ENCODE peak calls at places on chromosomes 11 and 22, in four cellular contexts. B is GM12891, I is K562, G is GM12878. U is an unnamed sample.

GRCh38 chr11:3052109-3052479 is 5.1 kb downstream of the CARS1 start:
- DNase-seq in B (no peak), I (no peak), G (no peak), U (no peak)

GRCh38 chr11:124863137-124863825 is 2.0 kb upstream of the ROBO3 start:
- DNase-seq in B (no peak), I (no peak), G (no peak), U (no peak)

GRCh38 chr11:63785823-63786222 is 17.2 kb upstream of the ZFTA start:
- DNase-seq in B (no peak), I (no peak), G (no peak), U (no peak)

GRCh38 chr22:26584010-26584409 is 5.9 kb downstream of the TPST2 start:
- DNase-seq in B (no peak), I (no peak), G (no peak), U (no peak)

GRCh38 chr22:49601614-49602321 is 225.9 kb downstream of the BRD1 start:
- DNase-seq in B (no peak), I (no peak), G (no peak), U (no peak)

GRCh38 chr22:23682827-23683355 is 7.9 kb upstream of the RGL4 start:
- DNase-seq in B (no peak), I (no peak), G (no peak), U (no peak)

GRCh38 chr22:26977741-26978140 is 320.4 kb downstream of the MIAT start:
- DNase-seq in B (no peak), I (no peak), G (no peak), U (no peak)

GRCh38 chr22:37990302-37990701 is 5.9 kb upstream of the SOX10 start:
- DNase-seq in B (no peak), I (no peak), G (no peak), U (no peak)

GRCh38 chr11:108654994-108655631 is 9.8 kb upstream of the DDX10 start:
- DNase-seq in B (no peak), I (no peak), G (no peak), U (no peak)

GRCh38 chr11:66728760-66729385 is at the start of gene SPTBN2:
- DNase-seq in B (no peak), I (peak), G (no peak), U (no peak)

GRCh38 chr11:44857490-44857889 is 93.2 kb downstream of the TP53I11 start:
- DNase-seq in B (no peak), I (no peak), G (no peak), U (no peak)

GRCh38 chr11:61688368-61689163 is 8.4 kb downstream of the DAGLA start:
- DNase-seq in B (no peak), I (no peak), G (no peak), U (peak)

GRCh38 chr11:31968774-31969433 is 122.0 kb upstream of the RCN1 start:
- DNase-seq in B (no peak), I (no peak), G (no peak), U (no peak)

GRCh38 chr11:1732421-1733008 is 17.9 kb downstream of the IFITM10 start:
- DNase-seq in B (no peak), I (no peak), G (no peak), U (no peak)

GRCh38 chr11:27913650-27914049 is 194.3 kb downstream of the KIF18A start:
- DNase-seq in B (no peak), I (no peak), G (no peak), U (no peak)

GRCh38 chr11:80617156-80617555 is 1176.3 kb upstream of the TENM4 start:
- DNase-seq in B (no peak), I (no peak), G (no peak), U (no peak)

GRCh38 chr22:39601180-39601535 is 30.6 kb downstream of the CACNA1I start:
- DNase-seq in B (no peak), I (no peak), G (no peak), U (no peak)
- TF ChIP-seq SPI1 in B (no peak), I (no peak), G (no peak), U (no peak)

GRCh38 chr11:59009661-59010060 is 70.4 kb downstream of the GLYATL1 start:
- DNase-seq in B (no peak), I (no peak), G (no peak), U (peak)

GRCh38 chr11:59010693-59011092 is 71.4 kb downstream of the GLYATL1 start:
- DNase-seq in B (no peak), I (no peak), G (no peak), U (no peak)

GRCh38 chr11:59012106-59012941 is 73.0 kb downstream of the GLYATL1 start:
- DNase-seq in B (no peak), I (no peak), G (no peak), U (no peak)

GRCh38 chr11:59011672-59012071 is 72.4 kb downstream of the GLYATL1 start:
- DNase-seq in B (no peak), I (no peak), G (no peak), U (no peak)

GRCh38 chr11:59012942-59013256 is 73.2 kb upstream of the GLYATL1B start:
- DNase-seq in B (no peak), I (no peak), G (no peak), U (no peak)
- TF ChIP-seq SPI1 in B (no peak), I (no peak), G (no peak), U (no peak)

GRCh38 chr22:44182591-44183588 is 2.2 kb downstream of the PARVG start:
- DNase-seq in B (peak), I (no peak), G (no peak), U (peak)
- TF ChIP-seq SPI1 in B (peak), I (no peak), G (peak), U (peak)

GRCh38 chr22:47092896-47093311 is 330.5 kb downstream of the TBC1D22A start:
- DNase-seq in B (no peak), I (no peak), G (no peak), U (no peak)

GRCh38 chr22:47093720-47094119 is 331.3 kb downstream of the TBC1D22A start:
- DNase-seq in B (no peak), I (no peak), G (no peak), U (no peak)

GRCh38 chr22:47095395-47096122 is 333.1 kb downstream of the TBC1D22A start:
- DNase-seq in B (no peak), I (no peak), G (no peak), U (no peak)

GRCh38 chr22:47091921-47092700 is 329.7 kb downstream of the TBC1D22A start:
- DNase-seq in B (no peak), I (no peak), G (no peak), U (no peak)

GRCh38 chr22:47094861-47095330 is 332.4 kb downstream of the TBC1D22A start:
- DNase-seq in B (no peak), I (no peak), G (no peak), U (no peak)
- TF ChIP-seq SPI1 in B (no peak), I (no peak), G (no peak), U (no peak)

DNA sequence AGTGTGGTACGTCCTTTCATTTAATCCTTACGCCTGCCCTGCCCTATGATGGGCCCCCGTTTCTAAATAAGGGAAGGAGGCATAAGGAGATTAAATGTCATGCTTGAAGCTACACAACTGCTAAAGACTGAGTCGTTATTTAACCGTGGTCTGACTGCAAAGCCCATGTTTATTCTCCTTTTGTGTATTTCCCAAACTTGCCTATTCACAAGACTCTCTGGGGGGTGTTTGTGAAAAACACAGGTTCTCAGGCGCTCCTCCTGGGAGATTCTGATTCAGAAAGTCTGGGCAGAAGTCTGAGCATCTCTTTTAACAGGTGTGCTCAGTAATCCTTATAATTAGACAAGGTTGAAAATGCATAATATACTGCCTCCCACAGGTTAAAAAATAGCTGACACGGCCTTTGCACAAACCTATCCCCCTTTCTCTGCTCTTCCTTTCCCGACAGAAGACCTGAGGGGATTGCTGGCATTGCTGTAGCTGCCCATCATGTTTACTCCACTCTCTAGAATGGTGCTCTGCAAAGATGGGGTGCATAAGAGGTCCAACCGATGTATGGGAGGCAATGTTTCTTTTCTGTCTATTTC is 56.4 kb upstream of the ZBTB44 start:
- DNase-seq in B (peak), I (no peak), G (no peak), U (no peak)
- TF ChIP-seq SPI1 in B (no peak), I (no peak), G (no peak), U (no peak)

GRCh38 chr11:33248416-33248957 is 8.7 kb upstream of the HIPK3 start:
- DNase-seq in B (no peak), I (no peak), G (no peak), U (no peak)
- TF ChIP-seq SPI1 in B (no peak), I (no peak), G (no peak), U (no peak)

GRCh38 chr11:101862410-101863233 is 52.2 kb upstream of the CEP126 start:
- DNase-seq in B (no peak), I (no peak), G (no peak), U (no peak)
- TF ChIP-seq SPI1 in B (no peak), I (no peak), G (no peak), U (no peak)

GRCh38 chr11:70502677-70503076 is 104.3 kb downstream of the CTTN start:
- DNase-seq in B (no peak), I (no peak), G (no peak), U (no peak)

GRCh38 chr11:70500076-70500847 is 101.9 kb downstream of the CTTN start:
- DNase-seq in B (no peak), I (no peak), G (no peak), U (no peak)

GRCh38 chr11:70498976-70499801 is 100.9 kb downstream of the CTTN start:
- DNase-seq in B (no peak), I (no peak), G (no peak), U (no peak)

GRCh38 chr11:70501933-70502540 is 103.7 kb downstream of the CTTN start:
- DNase-seq in B (no peak), I (no peak), G (no peak), U (no peak)

GRCh38 chr11:70501026-70501901 is 102.9 kb downstream of the CTTN start:
- DNase-seq in B (no peak), I (no peak), G (no peak), U (no peak)
- TF ChIP-seq SPI1 in B (no peak), I (no peak), G (no peak), U (no peak)

DNA sequence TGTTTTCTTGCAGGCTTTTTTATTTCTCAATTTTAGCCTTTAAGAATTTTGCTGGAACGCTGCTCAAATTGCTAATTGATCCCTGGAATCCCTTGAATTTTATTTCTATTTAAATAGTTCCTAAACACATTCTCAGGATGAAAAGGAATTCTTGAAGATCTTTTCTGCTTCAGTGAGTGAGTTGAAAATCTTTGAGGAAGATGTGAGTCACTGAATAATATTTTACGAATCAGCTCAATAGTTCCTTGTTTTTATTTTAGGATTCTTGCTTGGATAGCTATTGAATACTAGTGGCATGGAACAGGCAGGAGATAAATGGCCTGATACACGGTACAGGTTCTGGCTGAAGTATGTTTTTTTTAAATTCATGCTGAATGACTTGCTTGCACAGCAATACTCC is 194.6 kb upstream of the CCDC90B start:
- DNase-seq in B (no peak), I (no peak), G (no peak), U (no peak)
- TF ChIP-seq SPI1 in B (no peak), I (no peak), G (no peak), U (no peak)